ENCODE peak calls at places on chromosomes 3 and 15, in nine cellular contexts. B, V, X, R, O, H, I, S and G are unnamed samples.
A peak's percentile ranks its signal among the peaks of the same experiment; 100 is the strongest.

GRCh38 chr15:39287322-39288195 is 293.3 kb upstream of the THBS1 start:
- DNase-seq in B (peak; percentile 60), V (peak; percentile 61), X (no peak), R (peak; percentile 33), O (no peak), H (no peak), I (no peak), S (no peak), G (no peak)

GRCh38 chr3:25137606-25138005 is 290.5 kb upstream of the RARB start:
- DNase-seq in B (no peak), V (no peak), X (no peak), R (no peak), O (no peak), H (no peak), I (no peak), S (no peak), G (no peak)

GRCh38 chr15:63972801-63973200 is 73.5 kb downstream of the DAPK2 start:
- DNase-seq in B (no peak), V (no peak), X (no peak), R (no peak), O (no peak), H (no peak), I (peak; percentile 38), S (no peak), G (no peak)

GRCh38 chr15:36911322-36911944 is 188.9 kb downstream of the MEIS2 start:
- DNase-seq in B (peak; percentile 8), V (peak; percentile 67), X (no peak), R (peak; percentile 24), O (no peak), H (no peak), I (no peak), S (no peak), G (no peak)

GRCh38 chr3:115644391-115644790 is 21.1 kb downstream of the GAP43 start:
- DNase-seq in B (no peak), V (no peak), X (no peak), R (peak; percentile 17), O (no peak), H (no peak), I (no peak), S (no peak), G (no peak)

GRCh38 chr15:90126457-90127435 is 24.5 kb upstream of the IDH2 start:
- DNase-seq in B (no peak), V (no peak), X (no peak), R (no peak), O (no peak), H (peak; percentile 73), I (no peak), S (no peak), G (peak; percentile 83)

GRCh38 chr15:77027697-77028450 is 32.9 kb downstream of the PSTPIP1 start:
- DNase-seq in B (no peak), V (no peak), X (no peak), R (no peak), O (no peak), H (peak; percentile 73), I (peak; percentile 42), S (peak; percentile 53), G (peak; percentile 53)

GRCh38 chr3:46276497-46277099 is 34.3 kb downstream of the CCR3 start:
- DNase-seq in B (peak; percentile 69), V (peak; percentile 67), X (peak; percentile 54), R (peak; percentile 21), O (peak; percentile 64), H (peak; percentile 75), I (peak; percentile 85), S (peak; percentile 42), G (peak; percentile 59)

GRCh38 chr15:38699633-38700230 is 135.1 kb upstream of the RASGRP1 start:
- DNase-seq in B (peak; percentile 72), V (peak; percentile 79), X (peak; percentile 66), R (peak; percentile 77), O (peak; percentile 45), H (no peak), I (no peak), S (peak; percentile 48), G (no peak)

GRCh38 chr15:48331796-48332641 is 790 bp downstream of the DUT start:
- DNase-seq in B (peak; percentile 78), V (peak; percentile 60), X (peak; percentile 66), R (peak; percentile 88), O (peak; percentile 62), H (peak; percentile 86), I (peak; percentile 87), S (peak; percentile 76), G (peak; percentile 75)

GRCh38 chr15:71373917-71374316 is 258.6 kb downstream of the THSD4 start:
- DNase-seq in B (no peak), V (no peak), X (no peak), R (no peak), O (no peak), H (no peak), I (no peak), S (no peak), G (no peak)

GRCh38 chr3:117409256-117409655 is 699.7 kb downstream of the TUSC7 start:
- DNase-seq in B (no peak), V (no peak), X (no peak), R (no peak), O (no peak), H (no peak), I (no peak), S (no peak), G (no peak)

GRCh38 chr15:65666257-65666656 is 44.5 kb downstream of the SLC24A1 start:
- DNase-seq in B (peak; percentile 66), V (peak; percentile 76), X (no peak), R (no peak), O (no peak), H (no peak), I (no peak), S (no peak), G (no peak)

GRCh38 chr3:38002291-38002876 is 11.8 kb downstream of the VILL start:
- DNase-seq in B (no peak), V (no peak), X (no peak), R (no peak), O (no peak), H (no peak), I (no peak), S (peak; percentile 6), G (no peak)

GRCh38 chr3:129954509-129954908 is 20.0 kb upstream of the TRH start:
- DNase-seq in B (no peak), V (no peak), X (no peak), R (no peak), O (no peak), H (no peak), I (no peak), S (no peak), G (no peak)

GRCh38 chr3:171001957-171002694 is 24.4 kb downstream of the SLC2A2 start:
- DNase-seq in B (no peak), V (peak; percentile 62), X (no peak), R (no peak), O (no peak), H (no peak), I (no peak), S (no peak), G (no peak)

GRCh38 chr3:57752307-57752706 is 3.8 kb upstream of the SLMAP start:
- DNase-seq in B (peak; percentile 66), V (peak; percentile 92), X (no peak), R (no peak), O (no peak), H (no peak), I (no peak), S (no peak), G (no peak)

GRCh38 chr3:86797946-86798345 is 193.0 kb downstream of the VGLL3 start:
- DNase-seq in B (peak; percentile 31), V (peak; percentile 83), X (no peak), R (no peak), O (no peak), H (no peak), I (no peak), S (no peak), G (no peak)

GRCh38 chr3:124934577-124934976 is at the start of gene MUC13:
- DNase-seq in B (no peak), V (no peak), X (no peak), R (no peak), O (no peak), H (no peak), I (no peak), S (no peak), G (no peak)

GRCh38 chr3:24185738-24186384 is 240.8 kb downstream of the NR1D2 start:
- DNase-seq in B (peak; percentile 63), V (peak; percentile 76), X (peak; percentile 2), R (peak; percentile 53), O (peak; percentile 0), H (peak; percentile 56), I (peak; percentile 55), S (peak; percentile 46), G (no peak)

GRCh38 chr3:111747490-111747889 is 111.6 kb upstream of the PHLDB2 start:
- DNase-seq in B (peak; percentile 62), V (peak; percentile 98), X (no peak), R (no peak), O (no peak), H (no peak), I (no peak), S (no peak), G (no peak)

GRCh38 chr15:85723960-85724945 is 70.5 kb downstream of the KLHL25 start:
- DNase-seq in B (peak; percentile 5), V (no peak), X (no peak), R (no peak), O (no peak), H (no peak), I (no peak), S (no peak), G (no peak)

GRCh38 chr3:40179016-40179415 is 130.5 kb upstream of the EIF1B start:
- DNase-seq in B (peak; percentile 80), V (peak; percentile 79), X (peak; percentile 21), R (peak; percentile 65), O (peak; percentile 45), H (peak; percentile 84), I (peak; percentile 77), S (peak; percentile 70), G (peak; percentile 81)